ENCODE peak calls at places on chromosomes 4 and X, in ten cellular contexts. One of them, this sample, is unnamed.

GRCh38 chr4:29540439-29541102 is 1179.6 kb upstream of the PCDH7 start:
- DNase-seq in breast epithelium: no peak
- DNase-seq in lower lobe of right lung: no peak
- DNase-seq in CD14-positive monocyte: no peak
- DNase-seq in mammary epithelial cell: peak; percentile 1
- DNase-seq in endothelial cell: no peak
- DNase-seq in GM13977: peak; percentile 21
- DNase-seq in neural crest cell: no peak
- DNase-seq in HFF-Myc: no peak
- DNase-seq in heart right ventricle: no peak
- DNase-seq in this sample: peak; percentile 11

GRCh38 chr4:147496500-147496899 is 15.6 kb downstream of the EDNRA start:
- DNase-seq in breast epithelium: no peak
- DNase-seq in lower lobe of right lung: no peak
- DNase-seq in CD14-positive monocyte: no peak
- DNase-seq in mammary epithelial cell: no peak
- DNase-seq in endothelial cell: no peak
- DNase-seq in GM13977: no peak
- DNase-seq in neural crest cell: no peak
- DNase-seq in HFF-Myc: no peak
- DNase-seq in heart right ventricle: no peak
- DNase-seq in this sample: no peak

GRCh38 chr4:186946140-186946539 is 222.5 kb upstream of the FAT1 start:
- DNase-seq in breast epithelium: no peak
- DNase-seq in lower lobe of right lung: no peak
- DNase-seq in CD14-positive monocyte: no peak
- DNase-seq in mammary epithelial cell: no peak
- DNase-seq in endothelial cell: no peak
- DNase-seq in GM13977: no peak
- DNase-seq in neural crest cell: no peak
- DNase-seq in HFF-Myc: no peak
- DNase-seq in heart right ventricle: no peak
- DNase-seq in this sample: no peak

GRCh38 chr4:56424697-56425514 is 10.5 kb downstream of the PPAT start:
- DNase-seq in breast epithelium: no peak
- DNase-seq in lower lobe of right lung: no peak
- DNase-seq in CD14-positive monocyte: no peak
- DNase-seq in mammary epithelial cell: no peak
- DNase-seq in endothelial cell: peak; percentile 21
- DNase-seq in GM13977: peak; percentile 26
- DNase-seq in neural crest cell: no peak
- DNase-seq in HFF-Myc: no peak
- DNase-seq in heart right ventricle: peak; percentile 30
- DNase-seq in this sample: peak; percentile 32

GRCh38 chrX:115589419-115589818 is 28.4 kb downstream of the PLS3 start:
- DNase-seq in breast epithelium: no peak
- DNase-seq in lower lobe of right lung: no peak
- DNase-seq in CD14-positive monocyte: no peak
- DNase-seq in mammary epithelial cell: peak; percentile 84
- DNase-seq in endothelial cell: no peak
- DNase-seq in GM13977: no peak
- DNase-seq in neural crest cell: no peak
- DNase-seq in HFF-Myc: no peak
- DNase-seq in heart right ventricle: no peak
- DNase-seq in this sample: no peak

GRCh38 chr4:3868146-3868840 is 102.1 kb downstream of the ADRA2C start:
- DNase-seq in breast epithelium: no peak
- DNase-seq in lower lobe of right lung: no peak
- DNase-seq in CD14-positive monocyte: no peak
- DNase-seq in mammary epithelial cell: no peak
- DNase-seq in endothelial cell: peak; percentile 45
- DNase-seq in GM13977: no peak
- DNase-seq in neural crest cell: no peak
- DNase-seq in HFF-Myc: peak; percentile 3
- DNase-seq in heart right ventricle: no peak
- DNase-seq in this sample: no peak

GRCh38 chr4:7649741-7650531 is 215.2 kb upstream of the PSAPL1 start:
- DNase-seq in breast epithelium: no peak
- DNase-seq in lower lobe of right lung: peak; percentile 53
- DNase-seq in CD14-positive monocyte: peak; percentile 96
- DNase-seq in mammary epithelial cell: peak; percentile 82
- DNase-seq in endothelial cell: no peak
- DNase-seq in GM13977: peak; percentile 58
- DNase-seq in neural crest cell: no peak
- DNase-seq in HFF-Myc: peak; percentile 98
- DNase-seq in heart right ventricle: no peak
- DNase-seq in this sample: no peak

GRCh38 chr4:76570141-76570989 is 135.3 kb downstream of the SHROOM3 start:
- DNase-seq in breast epithelium: no peak
- DNase-seq in lower lobe of right lung: no peak
- DNase-seq in CD14-positive monocyte: no peak
- DNase-seq in mammary epithelial cell: peak; percentile 52
- DNase-seq in endothelial cell: no peak
- DNase-seq in GM13977: no peak
- DNase-seq in neural crest cell: no peak
- DNase-seq in HFF-Myc: no peak
- DNase-seq in heart right ventricle: no peak
- DNase-seq in this sample: no peak

GRCh38 chr4:5036239-5036638 is 15.0 kb upstream of the STK32B start:
- DNase-seq in breast epithelium: no peak
- DNase-seq in lower lobe of right lung: no peak
- DNase-seq in CD14-positive monocyte: no peak
- DNase-seq in mammary epithelial cell: no peak
- DNase-seq in endothelial cell: no peak
- DNase-seq in GM13977: no peak
- DNase-seq in neural crest cell: no peak
- DNase-seq in HFF-Myc: peak; percentile 67
- DNase-seq in heart right ventricle: no peak
- DNase-seq in this sample: no peak

GRCh38 chr4:56641494-56642051 is 39.5 kb downstream of the HOPX start:
- DNase-seq in breast epithelium: no peak
- DNase-seq in lower lobe of right lung: no peak
- DNase-seq in CD14-positive monocyte: no peak
- DNase-seq in mammary epithelial cell: peak; percentile 84
- DNase-seq in endothelial cell: no peak
- DNase-seq in GM13977: no peak
- DNase-seq in neural crest cell: no peak
- DNase-seq in HFF-Myc: peak; percentile 69
- DNase-seq in heart right ventricle: no peak
- DNase-seq in this sample: no peak

GRCh38 chr4:73573794-73574528 is 46.3 kb downstream of the RASSF6 start:
- DNase-seq in breast epithelium: peak; percentile 51
- DNase-seq in lower lobe of right lung: peak; percentile 48
- DNase-seq in CD14-positive monocyte: no peak
- DNase-seq in mammary epithelial cell: peak; percentile 52
- DNase-seq in endothelial cell: peak; percentile 76
- DNase-seq in GM13977: peak; percentile 31
- DNase-seq in neural crest cell: peak; percentile 66
- DNase-seq in HFF-Myc: peak; percentile 57
- DNase-seq in heart right ventricle: peak; percentile 36
- DNase-seq in this sample: peak; percentile 47

GRCh38 chrX:97860206-97860605 is 976.5 kb downstream of the RPA4 start:
- DNase-seq in breast epithelium: no peak
- DNase-seq in lower lobe of right lung: no peak
- DNase-seq in CD14-positive monocyte: no peak
- DNase-seq in mammary epithelial cell: peak; percentile 4
- DNase-seq in endothelial cell: no peak
- DNase-seq in GM13977: no peak
- DNase-seq in neural crest cell: peak; percentile 51
- DNase-seq in HFF-Myc: no peak
- DNase-seq in heart right ventricle: no peak
- DNase-seq in this sample: no peak

GRCh38 chrX:10079155-10079711 is 77.5 kb upstream of the CLCN4 start:
- DNase-seq in breast epithelium: no peak
- DNase-seq in lower lobe of right lung: peak; percentile 69
- DNase-seq in CD14-positive monocyte: no peak
- DNase-seq in mammary epithelial cell: no peak
- DNase-seq in endothelial cell: no peak
- DNase-seq in GM13977: no peak
- DNase-seq in neural crest cell: no peak
- DNase-seq in HFF-Myc: no peak
- DNase-seq in heart right ventricle: no peak
- DNase-seq in this sample: no peak

DNA sequence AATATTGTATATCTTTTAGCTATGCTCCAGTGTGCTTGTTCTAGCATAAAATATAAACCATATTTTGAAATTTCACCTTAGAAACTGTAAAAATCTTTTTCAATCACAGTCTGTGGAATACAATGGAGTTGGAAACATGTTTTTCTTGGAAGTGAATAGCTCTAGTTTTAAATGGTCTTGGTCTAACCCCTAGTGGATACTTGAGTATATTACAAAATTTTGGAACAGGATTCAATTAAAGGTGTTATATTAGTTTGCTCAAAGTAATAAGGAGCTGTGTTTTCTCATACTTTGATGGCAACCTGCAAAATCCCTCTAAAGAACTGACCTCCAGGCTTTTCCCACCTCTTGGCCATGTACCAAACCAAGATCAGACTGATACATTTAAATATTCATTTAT is 48.2 kb downstream of the STK26 start:
- DNase-seq in breast epithelium: no peak
- DNase-seq in lower lobe of right lung: no peak
- DNase-seq in CD14-positive monocyte: no peak
- DNase-seq in mammary epithelial cell: peak; percentile 7
- DNase-seq in endothelial cell: no peak
- DNase-seq in GM13977: no peak
- DNase-seq in neural crest cell: no peak
- DNase-seq in HFF-Myc: no peak
- DNase-seq in heart right ventricle: no peak
- DNase-seq in this sample: no peak
- TF ChIP-seq CTCF in breast epithelium: no peak
- TF ChIP-seq CTCF in lower lobe of right lung: peak; percentile 13
- TF ChIP-seq CTCF in CD14-positive monocyte: no peak
- TF ChIP-seq CTCF in mammary epithelial cell: peak; percentile 43
- TF ChIP-seq CTCF in endothelial cell: peak; percentile 31
- TF ChIP-seq CTCF in GM13977: no peak
- TF ChIP-seq CTCF in neural crest cell: peak; percentile 67
- TF ChIP-seq CTCF in HFF-Myc: peak; percentile 7
- TF ChIP-seq CTCF in heart right ventricle: no peak
- TF ChIP-seq CTCF in this sample: no peak

GRCh38 chrX:7828594-7828993 is 14.4 kb upstream of the VCX start:
- DNase-seq in breast epithelium: no peak
- DNase-seq in lower lobe of right lung: no peak
- DNase-seq in CD14-positive monocyte: no peak
- DNase-seq in mammary epithelial cell: no peak
- DNase-seq in endothelial cell: no peak
- DNase-seq in GM13977: peak; percentile 6
- DNase-seq in neural crest cell: no peak
- DNase-seq in HFF-Myc: no peak
- DNase-seq in heart right ventricle: no peak
- DNase-seq in this sample: no peak
- TF ChIP-seq CTCF in breast epithelium: no peak
- TF ChIP-seq CTCF in lower lobe of right lung: no peak
- TF ChIP-seq CTCF in CD14-positive monocyte: no peak
- TF ChIP-seq CTCF in mammary epithelial cell: peak; percentile 37
- TF ChIP-seq CTCF in endothelial cell: no peak
- TF ChIP-seq CTCF in GM13977: peak; percentile 40
- TF ChIP-seq CTCF in neural crest cell: peak; percentile 46
- TF ChIP-seq CTCF in HFF-Myc: no peak
- TF ChIP-seq CTCF in heart right ventricle: no peak
- TF ChIP-seq CTCF in this sample: peak; percentile 2

GRCh38 chr4:151427268-151427667 is 18.3 kb downstream of the FHIP1A start:
- DNase-seq in breast epithelium: no peak
- DNase-seq in lower lobe of right lung: no peak
- DNase-seq in CD14-positive monocyte: no peak
- DNase-seq in mammary epithelial cell: no peak
- DNase-seq in endothelial cell: no peak
- DNase-seq in GM13977: no peak
- DNase-seq in neural crest cell: no peak
- DNase-seq in HFF-Myc: no peak
- DNase-seq in heart right ventricle: no peak
- DNase-seq in this sample: no peak
- TF ChIP-seq CTCF in breast epithelium: no peak
- TF ChIP-seq CTCF in lower lobe of right lung: no peak
- TF ChIP-seq CTCF in CD14-positive monocyte: no peak
- TF ChIP-seq CTCF in mammary epithelial cell: no peak
- TF ChIP-seq CTCF in endothelial cell: no peak
- TF ChIP-seq CTCF in GM13977: no peak
- TF ChIP-seq CTCF in neural crest cell: no peak
- TF ChIP-seq CTCF in HFF-Myc: no peak
- TF ChIP-seq CTCF in heart right ventricle: no peak
- TF ChIP-seq CTCF in this sample: no peak

GRCh38 chr4:12674184-12674583 is 810.0 kb downstream of the RAB28 start:
- DNase-seq in breast epithelium: no peak
- DNase-seq in lower lobe of right lung: no peak
- DNase-seq in CD14-positive monocyte: no peak
- DNase-seq in mammary epithelial cell: no peak
- DNase-seq in endothelial cell: no peak
- DNase-seq in GM13977: no peak
- DNase-seq in neural crest cell: no peak
- DNase-seq in HFF-Myc: no peak
- DNase-seq in heart right ventricle: no peak
- DNase-seq in this sample: no peak

GRCh38 chr4:12679217-12679616 is 804.9 kb downstream of the RAB28 start:
- DNase-seq in breast epithelium: no peak
- DNase-seq in lower lobe of right lung: no peak
- DNase-seq in CD14-positive monocyte: no peak
- DNase-seq in mammary epithelial cell: no peak
- DNase-seq in endothelial cell: no peak
- DNase-seq in GM13977: no peak
- DNase-seq in neural crest cell: no peak
- DNase-seq in HFF-Myc: no peak
- DNase-seq in heart right ventricle: no peak
- DNase-seq in this sample: peak; percentile 5
- TF ChIP-seq CTCF in breast epithelium: no peak
- TF ChIP-seq CTCF in lower lobe of right lung: no peak
- TF ChIP-seq CTCF in CD14-positive monocyte: no peak
- TF ChIP-seq CTCF in mammary epithelial cell: peak; percentile 37
- TF ChIP-seq CTCF in endothelial cell: peak; percentile 24
- TF ChIP-seq CTCF in GM13977: peak; percentile 40
- TF ChIP-seq CTCF in neural crest cell: peak; percentile 52
- TF ChIP-seq CTCF in HFF-Myc: no peak
- TF ChIP-seq CTCF in heart right ventricle: no peak
- TF ChIP-seq CTCF in this sample: no peak